ENCODE peak calls at places on chromosomes 16 and 17, in four cellular contexts. T is fibroblast of villous mesenchyme; C is tibial nerve; O is CD4-positive, alpha-beta T cell. D is an unnamed sample.

GRCh38 chr16:1779741-1780676 is 2.4 kb downstream of the SPSB3 start:
- DNase-seq in T (no peak), C (no peak), O (no peak), D (no peak)

GRCh38 chr17:46763416-46763815 is 55.1 kb downstream of the WNT3 start:
- DNase-seq in T (no peak), O (no peak), C (no peak), D (no peak)

GRCh38 chr17:58741121-58741625 is 14.5 kb upstream of the PPM1E start:
- DNase-seq in C (no peak), O (no peak), T (peak), D (no peak)

GRCh38 chr16:22397459-22397858 is 23.0 kb upstream of the CDR2 start:
- DNase-seq in O (no peak), C (no peak), T (peak), D (no peak)

GRCh38 chr17:17060930-17061329 is 18.7 kb downstream of the MPRIP start:
- DNase-seq in O (no peak), C (no peak), T (no peak), D (no peak)

GRCh38 chr17:64339516-64340475 is 50.9 kb downstream of the PECAM1 start:
- DNase-seq in O (no peak), T (no peak), C (no peak), D (no peak)

GRCh38 chr16:58733671-58734458 is at the start of gene GOT2:
- DNase-seq in C (peak), O (peak), T (peak), D (no peak)

GRCh38 chr16:15855704-15856003 is 1.2 kb downstream of the MYH11 start:
- DNase-seq in C (no peak), T (no peak), O (no peak), D (no peak)

GRCh38 chr17:63435681-63436522 is 10.2 kb downstream of the CYB561 start:
- DNase-seq in C (no peak), T (no peak), O (no peak), D (no peak)

GRCh38 chr17:60900688-60901087 is 223.0 kb downstream of the BCAS3 start:
- DNase-seq in C (no peak), O (no peak), T (no peak), D (no peak)
- TF ChIP-seq CTCF in C (no peak), O (no peak), T (no peak), D (no peak)

DNA sequence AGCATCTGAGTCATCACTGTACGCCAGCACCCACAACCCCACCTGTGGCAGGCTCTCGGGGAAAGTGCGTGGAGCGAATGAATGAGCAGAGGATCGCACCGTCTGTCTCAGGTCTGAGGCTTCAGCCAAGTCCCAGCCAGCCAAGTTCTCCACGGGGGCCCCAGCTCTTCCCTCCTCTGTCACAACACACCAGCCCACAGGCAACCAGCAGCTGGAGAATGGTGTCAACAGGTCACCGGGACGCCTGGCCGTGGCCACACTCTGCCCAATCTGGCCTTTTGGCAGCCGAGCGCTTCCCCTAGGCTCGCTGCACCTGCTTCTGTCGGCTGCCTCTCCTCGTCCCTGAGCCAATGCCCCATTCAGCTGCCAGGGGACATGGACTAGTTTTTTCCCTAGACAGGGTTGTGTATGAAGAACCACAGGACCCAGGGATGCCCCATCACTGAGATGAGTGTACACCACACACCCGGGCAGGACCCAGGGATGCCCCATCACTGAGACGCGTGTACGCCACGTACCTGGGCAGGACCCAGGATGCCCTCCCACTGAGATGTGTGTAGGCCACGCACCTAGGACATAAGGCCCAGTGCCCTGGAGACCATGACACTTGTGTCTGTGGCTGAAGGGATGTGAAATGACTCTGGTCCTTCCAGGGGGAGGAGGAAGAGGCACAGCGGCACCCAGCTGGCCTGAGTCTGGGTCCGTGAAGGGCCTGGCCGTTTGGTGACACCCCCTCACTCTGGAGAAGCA is 52.8 kb downstream of the ABR start:
- DNase-seq in T (no peak), C (no peak), O (no peak), D (no peak)
- TF ChIP-seq CTCF in T (no peak), C (no peak), O (no peak), D (no peak)

GRCh38 chr17:51901242-51901641 is 257.3 kb downstream of the CA10 start:
- DNase-seq in C (no peak), T (no peak), O (no peak), D (no peak)
- TF ChIP-seq CTCF in C (no peak), T (no peak), O (no peak), D (no peak)

GRCh38 chr17:2937331-2938003 is 125.9 kb downstream of the OR1D5 start:
- DNase-seq in O (no peak), C (no peak), T (no peak), D (no peak)
- TF ChIP-seq CTCF in O (no peak), C (no peak), T (peak), D (no peak)

DNA sequence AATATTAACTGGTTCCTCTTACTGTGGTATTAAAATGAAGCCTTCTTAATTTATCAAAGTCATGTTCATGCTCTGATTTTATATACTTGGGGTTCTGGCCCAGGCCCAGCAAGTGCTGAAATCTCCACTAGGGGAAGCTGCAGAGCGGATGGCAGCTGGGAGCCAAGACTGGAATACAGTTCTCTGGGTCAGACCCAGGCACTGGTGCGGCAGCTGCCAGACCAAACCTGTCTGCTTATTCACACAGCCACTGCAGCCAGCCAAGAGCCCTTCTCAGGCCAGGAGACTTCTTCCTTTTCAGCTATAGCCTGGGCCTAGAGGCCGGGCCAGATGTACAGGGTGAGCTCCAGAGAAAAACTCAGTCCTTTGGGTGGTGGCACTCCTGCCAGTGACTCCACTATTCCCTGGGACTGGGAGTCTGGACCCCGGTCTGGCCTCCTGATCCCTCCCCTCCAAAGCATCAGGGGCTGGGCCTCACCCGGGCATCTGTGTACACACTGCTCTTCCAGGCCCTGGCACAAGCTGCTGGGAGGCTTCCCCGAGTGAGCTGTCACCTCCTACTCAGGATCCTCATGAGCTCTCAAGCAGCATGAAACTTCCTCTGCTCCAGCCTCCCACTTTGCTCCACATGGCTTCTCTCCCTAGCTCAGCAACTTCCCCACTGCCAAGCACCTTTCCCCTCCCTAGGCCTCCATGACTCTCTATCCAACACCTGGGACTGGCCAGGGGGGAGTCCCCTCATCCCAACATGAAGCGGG is 24.4 kb downstream of the ATP6V0D1 start:
- DNase-seq in C (no peak), T (peak), O (no peak), D (no peak)
- TF ChIP-seq CTCF in C (no peak), T (peak), O (no peak), D (peak)

D was measured in D721Med.